ENCODE peak calls at places on chromosomes 6 and 20, in four cellular contexts. R, Y, Q and C are unnamed samples. For H3K4me1, the result is how much of the 10 kb centered on the place peaks cover.

GRCh38 chr6:77026341-77026740 is 436.9 kb downstream of the HTR1B start:
- DNase-seq in R (no peak), Q (no peak), Y (no peak), C (no peak)

GRCh38 chr6:72953901-72954494 is 271.3 kb downstream of the KHDC1L start:
- DNase-seq in Q (no peak), R (peak), Y (no peak), C (peak)

GRCh38 chr6:97049254-97050004 is 124.9 kb downstream of the KLHL32 start:
- DNase-seq in Y (peak), Q (no peak), R (peak), C (peak)

GRCh38 chr6:35173068-35174042 is 32.2 kb upstream of the TCP11 start:
- DNase-seq in Q (no peak), Y (no peak), R (peak), C (peak)

GRCh38 chr6:1215023-1215422 is 96.9 kb upstream of the FOXQ1 start:
- DNase-seq in R (no peak), Y (no peak), Q (no peak), C (no peak)

GRCh38 chr6:149558029-149558428 is 8.1 kb upstream of the GINM1 start:
- DNase-seq in Y (no peak), Q (no peak), R (no peak), C (no peak)

GRCh38 chr6:134216304-134217029 is 101.4 kb downstream of the SGK1 start:
- DNase-seq in Y (peak), Q (no peak), R (no peak), C (no peak)

GRCh38 chr6:26122402-26122792 is 35.2 kb downstream of the HFE start:
- DNase-seq in R (peak), Q (peak), Y (peak), C (peak)

GRCh38 chr20:1897965-1898464 is 2.8 kb downstream of the SIRPA start:
- DNase-seq in R (no peak), Y (peak), Q (no peak), C (peak)

GRCh38 chr6:158122048-158122447 is 46.0 kb downstream of the SERAC1 start:
- DNase-seq in Y (no peak), Q (no peak), R (peak), C (no peak)

GRCh38 chr6:55543633-55544309 is 35.2 kb downstream of the HMGCLL1 start:
- DNase-seq in Q (peak), Y (no peak), R (no peak), C (no peak)

GRCh38 chr6:80105972-80106417 is 476 bp upstream of the BCKDHB start:
- DNase-seq in R (no peak), Q (no peak), Y (no peak), C (no peak)

GRCh38 chr6:22108199-22108598 is 188.6 kb downstream of the PRL start:
- DNase-seq in R (peak), Y (no peak), Q (no peak), C (peak)

GRCh38 chr6:170082067-170082466 is 208.8 kb downstream of the DLL1 start:
- DNase-seq in Q (no peak), Y (no peak), R (no peak), C (no peak)

GRCh38 chr6:100415780-100416179 is 48.9 kb downstream of the SIM1 start:
- DNase-seq in R (no peak), Q (no peak), Y (no peak), C (no peak)

GRCh38 chr6:35273822-35274559 is 14.5 kb downstream of the ZNF76 start:
- DNase-seq in R (no peak), Q (no peak), Y (no peak), C (peak)

GRCh38 chr20:54219751-54220426 is 12.0 kb downstream of the PFDN4 start:
- DNase-seq in Q (peak), Y (peak), R (peak), C (peak)

GRCh38 chr20:64232794-64233193 is 22.8 kb upstream of the PCMTD2 start:
- DNase-seq in R (no peak), Y (no peak), Q (no peak), C (peak)

GRCh38 chr6:626236-626635 is 30.7 kb downstream of the HUS1B start:
- DNase-seq in Q (no peak), Y (no peak), R (no peak), C (no peak)

GRCh38 chr6:100376103-100376502 is 88.6 kb downstream of the SIM1 start:
- DNase-seq in Y (no peak), R (no peak), Q (peak), C (no peak)

GRCh38 chr6:106613590-106613989 is 15.7 kb downstream of the RTN4IP1 start:
- DNase-seq in Q (peak), Y (no peak), R (no peak), C (no peak)

GRCh38 chr6:106617302-106617701 is 12.0 kb downstream of the RTN4IP1 start:
- DNase-seq in Y (no peak), Q (no peak), R (no peak), C (no peak)

GRCh38 chr6:106612956-106613516 is 16.3 kb downstream of the RTN4IP1 start:
- DNase-seq in R (no peak), Q (no peak), Y (no peak), C (no peak)

GRCh38 chr6:106614131-106614530 is 15.2 kb downstream of the RTN4IP1 start:
- DNase-seq in R (no peak), Q (no peak), Y (no peak), C (no peak)

DNA sequence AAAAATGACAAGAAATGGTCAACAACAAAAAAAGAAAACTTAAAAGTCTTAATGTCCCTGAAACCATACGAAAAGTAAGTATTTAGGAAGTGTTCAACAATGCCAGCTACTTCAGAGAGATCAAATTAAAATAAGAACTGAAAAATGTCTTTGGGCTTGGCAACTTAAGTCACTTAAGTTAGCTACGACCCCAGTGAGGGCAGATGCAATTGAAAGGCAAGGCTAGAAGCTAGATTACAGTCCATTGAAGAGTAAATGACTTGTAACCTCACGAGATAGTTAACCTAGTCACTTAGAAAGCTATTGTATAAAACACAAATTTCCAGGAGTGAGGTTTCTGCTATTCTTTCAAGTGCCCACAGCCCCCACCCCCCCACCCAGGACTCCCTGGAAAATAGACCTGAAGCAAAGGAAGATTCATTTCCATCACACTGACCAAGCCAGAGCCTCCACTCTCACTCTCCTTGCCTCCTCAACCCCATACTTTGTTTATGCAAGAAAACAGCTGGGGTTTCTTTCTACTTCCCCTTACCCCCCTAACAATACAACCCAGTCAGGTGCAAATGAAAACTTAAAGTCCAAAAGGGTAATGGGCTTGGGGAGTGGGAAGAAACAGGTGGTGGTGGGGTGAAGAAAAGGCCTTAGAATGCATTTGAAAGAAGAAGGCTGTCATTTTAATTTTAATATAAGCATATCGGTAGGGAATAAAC is 14.6 kb downstream of the RTN4IP1 start:
- DNase-seq in R (no peak), Y (no peak), Q (peak), C (no peak)
- H3K4me1 ChIP-seq in R (under half), Y (under half), Q (half or more), C (under half)

GRCh38 chr6:28816909-28817807 is 106.6 kb downstream of the TRIM27 start:
- DNase-seq in R (peak), Q (peak), Y (no peak), C (peak)
- TF ChIP-seq EZH2 in R (no peak), Q (peak), Y (no peak), C (no peak)

DNA sequence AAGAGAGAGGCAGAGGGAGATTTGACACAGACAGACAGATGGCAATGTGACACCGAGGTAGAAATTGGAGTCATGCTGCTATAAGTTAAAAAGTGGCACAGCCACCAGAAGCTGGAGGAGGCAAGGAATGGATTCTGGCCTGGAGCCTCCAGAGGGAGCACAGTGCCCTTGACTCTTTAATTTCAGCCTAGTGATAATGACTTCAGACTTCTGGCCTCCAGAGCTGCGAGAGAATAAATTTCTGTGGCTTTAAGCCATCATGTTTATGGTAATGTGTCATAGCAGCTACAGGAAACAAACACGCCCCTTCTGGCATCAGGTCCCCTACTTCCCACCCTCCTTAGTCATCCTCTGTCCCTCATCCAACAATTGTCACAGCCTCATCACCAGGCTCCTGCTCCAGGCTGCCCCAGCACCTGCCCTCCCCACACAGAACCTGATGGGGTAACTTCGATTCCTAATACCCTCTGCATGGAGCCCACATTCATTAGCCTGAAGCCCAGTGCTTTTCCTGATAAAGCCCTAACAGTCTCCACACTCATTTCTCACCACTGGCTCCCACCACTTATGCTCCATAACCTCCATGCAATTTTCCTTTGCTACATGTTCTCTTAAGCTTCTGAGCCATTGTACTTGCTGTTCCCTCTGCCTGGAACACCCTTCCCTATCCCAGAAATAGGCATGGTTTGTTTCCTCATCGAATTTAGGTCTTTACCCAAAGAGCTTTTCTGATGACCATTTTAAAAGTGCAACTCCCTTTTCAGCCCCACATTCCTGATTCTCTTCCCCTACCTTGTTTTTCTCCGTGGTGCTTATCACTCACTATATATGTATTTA is 69.7 kb upstream of the TOX2 start:
- DNase-seq in R (peak), Q (no peak), Y (peak), C (peak)
- H3K4me1 ChIP-seq in R (under half), Q (under half), Y (half or more), C (under half)

GRCh38 chr6:2558861-2559811 is 191.6 kb downstream of the MYLK4 start:
- DNase-seq in R (no peak), Y (no peak), Q (no peak), C (no peak)
- TF ChIP-seq EZH2 in R (no peak), Y (no peak), Q (no peak), C (no peak)